ENCODE peak calls at places on chromosome 12, in six cellular contexts. D is endodermal cell, U is cardiac muscle cell, X is GM06990, R is uterus, F is GM23248. L is an unnamed sample.
A peak's percentile ranks its signal among the peaks of the same experiment; 100 is the strongest.

GRCh38 chr12:22684526-22685118 is 59.7 kb downstream of the ETNK1 start:
- DNase-seq in F (peak; percentile 67), U (peak; percentile 66), D (no peak), R (no peak), X (peak; percentile 31), L (peak; percentile 7)

GRCh38 chr12:102169922-102170698 is 27.5 kb downstream of the PMCH start:
- DNase-seq in X (no peak), R (no peak), U (peak; percentile 42), F (peak; percentile 49), D (no peak), L (peak; percentile 23)

GRCh38 chr12:116662612-116663144 is 75.2 kb downstream of the SPRING1 start:
- DNase-seq in X (no peak), U (no peak), D (peak; percentile 67), F (peak; percentile 26), R (no peak), L (peak; percentile 72)

GRCh38 chr12:90970471-90970870 is 15.5 kb upstream of the CCER1 start:
- DNase-seq in R (no peak), F (peak; percentile 11), D (no peak), X (no peak), U (no peak), L (no peak)

GRCh38 chr12:127463237-127463636 is 803.7 kb upstream of the TMEM132C start:
- DNase-seq in X (no peak), F (no peak), U (no peak), D (no peak), R (no peak), L (no peak)

GRCh38 chr12:75889214-75889613 is 142.4 kb downstream of the PHLDA1 start:
- DNase-seq in X (no peak), R (no peak), D (peak; percentile 77), F (no peak), U (no peak), L (no peak)

GRCh38 chr12:108837680-108838079 is 19.7 kb downstream of the SSH1 start:
- DNase-seq in X (no peak), D (no peak), R (no peak), F (no peak), U (no peak), L (no peak)

GRCh38 chr12:78684419-78684818 is 180.2 kb upstream of the SYT1 start:
- DNase-seq in R (no peak), X (no peak), U (no peak), D (no peak), F (no peak), L (no peak)

GRCh38 chr12:3088251-3088650 is 11.1 kb downstream of the TSPAN9 start:
- DNase-seq in D (peak; percentile 45), X (no peak), R (no peak), U (no peak), F (peak; percentile 42), L (no peak)

GRCh38 chr12:113214938-113215400 is 6.3 kb upstream of the TPCN1 start:
- DNase-seq in F (peak; percentile 99), R (peak; percentile 59), D (peak; percentile 49), X (peak; percentile 76), U (no peak), L (no peak)

GRCh38 chr12:52925717-52926595 is 21.1 kb upstream of the KRT8 start:
- DNase-seq in D (peak; percentile 75), X (no peak), U (no peak), R (no peak), F (peak; percentile 12), L (peak; percentile 56)

GRCh38 chr12:3089588-3089987 is 12.4 kb downstream of the TSPAN9 start:
- DNase-seq in R (no peak), X (no peak), F (no peak), D (no peak), U (no peak), L (no peak)

GRCh38 chr12:57149309-57149900 is 2.0 kb upstream of the LRP1-AS start:
- DNase-seq in U (no peak), D (no peak), R (peak; percentile 91), F (peak; percentile 93), X (no peak), L (no peak)

GRCh38 chr12:4499186-4499585 is 39.5 kb upstream of the RAD51AP1 start:
- DNase-seq in R (no peak), U (no peak), X (no peak), D (no peak), F (no peak), L (no peak)

GRCh38 chr12:29545102-29545467 is 47.6 kb upstream of the OVCH1 start:
- DNase-seq in F (no peak), R (no peak), X (peak; percentile 20), D (no peak), U (no peak), L (no peak)

GRCh38 chr12:90936230-90937005 is 18.6 kb downstream of the CCER1 start:
- DNase-seq in U (no peak), F (no peak), D (peak; percentile 62), R (no peak), X (no peak), L (no peak)

GRCh38 chr12:115598827-115599226 is 678.7 kb downstream of the MED13L start:
- DNase-seq in F (peak; percentile 57), U (no peak), R (no peak), D (no peak), X (no peak), L (no peak)

GRCh38 chr12:82708507-82708906 is 21.8 kb downstream of the TMTC2 start:
- DNase-seq in U (no peak), X (no peak), D (peak; percentile 76), F (peak; percentile 17), R (peak; percentile 67), L (peak; percentile 51)

GRCh38 chr12:571795-572531 is 91.3 kb downstream of the NINJ2 start:
- DNase-seq in R (no peak), F (peak; percentile 41), X (no peak), D (peak; percentile 66), U (no peak), L (no peak)

GRCh38 chr12:106205208-106206069 is 42.4 kb downstream of the CKAP4 start:
- DNase-seq in R (no peak), D (peak; percentile 67), X (no peak), U (no peak), F (peak; percentile 16), L (peak; percentile 27)

DNA sequence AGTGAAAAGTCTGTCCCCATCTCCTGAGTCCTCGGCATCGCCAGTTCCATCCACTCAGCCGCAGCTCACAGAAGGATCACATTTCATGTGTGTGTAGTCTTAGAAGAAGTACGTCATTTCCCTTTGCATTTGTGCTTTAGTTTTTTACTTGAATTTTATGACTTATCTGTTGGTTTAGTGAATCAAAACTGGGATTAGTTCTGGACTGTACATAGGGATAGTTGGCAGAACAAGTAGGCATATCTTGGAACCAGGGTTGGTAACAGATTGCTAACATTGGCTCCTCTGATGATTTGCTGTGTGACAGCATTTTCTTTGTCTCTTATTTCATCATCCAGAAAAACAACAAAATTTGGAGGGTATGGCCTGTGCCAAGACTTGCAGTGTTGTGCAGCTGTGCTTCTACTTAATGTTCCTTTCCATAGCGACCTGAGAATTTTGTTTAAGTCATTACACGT is 69.6 kb upstream of the AEBP2 start:
- DNase-seq in U (no peak), X (no peak), R (no peak), D (no peak), F (peak; percentile 70), L (no peak)
- H3K36me3 ChIP-seq in U (peaks cover 67% of the 10 kb centered on the region), X (no peaks in the 10 kb centered on the region), R (no peaks in the 10 kb centered on the region), D (peaks cover 64% of the 10 kb centered on the region), F (no peaks in the 10 kb centered on the region), L (peaks cover 16% of the 10 kb centered on the region)

GRCh38 chr12:122407208-122407607 is 15.3 kb downstream of the CLIP1 start:
- DNase-seq in R (no peak), F (no peak), D (no peak), X (no peak), U (no peak), L (no peak)

GRCh38 chr12:122403831-122404230 is 18.6 kb downstream of the CLIP1 start:
- DNase-seq in D (no peak), F (no peak), X (peak; percentile 64), R (no peak), U (no peak), L (no peak)

GRCh38 chr12:122402264-122402663 is 20.2 kb downstream of the CLIP1 start:
- DNase-seq in U (no peak), R (no peak), D (no peak), F (no peak), X (no peak), L (no peak)

GRCh38 chr12:122403115-122403770 is 19.2 kb downstream of the CLIP1 start:
- DNase-seq in D (no peak), X (no peak), U (no peak), R (no peak), F (no peak), L (no peak)

DNA sequence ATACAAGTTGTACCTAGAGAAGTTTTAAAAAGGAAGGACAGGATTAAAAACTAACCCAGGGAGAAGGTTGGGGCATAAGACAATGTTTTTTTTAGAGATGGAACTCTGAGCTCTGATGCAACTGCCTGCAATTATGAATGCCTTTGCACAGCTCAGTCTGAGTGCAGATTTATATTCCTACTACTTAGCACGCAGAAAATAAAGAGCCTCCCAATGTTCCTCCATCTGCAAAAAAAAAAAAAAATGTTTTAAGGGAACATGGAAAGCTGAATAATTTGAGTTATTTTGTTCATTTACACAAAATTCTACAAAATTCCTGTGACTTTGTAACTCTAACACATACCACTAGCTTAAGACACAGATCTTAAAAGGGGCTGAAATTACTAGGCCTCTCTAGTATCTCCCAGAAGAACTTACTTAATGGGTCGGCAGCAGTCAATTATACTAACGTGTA is 15.7 kb downstream of the CLIP1 start:
- DNase-seq in U (no peak), D (no peak), R (no peak), F (peak; percentile 82), X (no peak), L (no peak)
- H3K4me3 ChIP-seq in U (no peak overlapping the region), D (no peak overlapping the region), R (no peak overlapping the region), F (peak overlapping the region; percentile 10), X (no peak overlapping the region), L (no peak overlapping the region)

GRCh38 chr12:53981652-53982565 is 3.0 kb upstream of the HOXC10 start:
- DNase-seq in R (no peak), X (no peak), D (peak; percentile 68), F (no peak), U (no peak), L (peak; percentile 72)

GRCh38 chr12:53982616-53983579 is 2.0 kb upstream of the HOXC10 start:
- DNase-seq in D (no peak), U (no peak), F (no peak), X (no peak), R (no peak), L (no peak)

GRCh38 chr12:53985358-53985899 is 483 bp downstream of the HOXC10 start:
- DNase-seq in D (peak; percentile 80), X (no peak), U (no peak), R (no peak), F (peak; percentile 31), L (peak; percentile 72)

GRCh38 chr12:53984901-53985357 is at the start of gene HOXC10:
- DNase-seq in D (peak; percentile 97), F (peak; percentile 98), R (peak; percentile 95), X (peak; percentile 75), U (peak; percentile 88), L (peak; percentile 98)

GRCh38 chr12:53983580-53984572 is 1.1 kb upstream of the HOXC10 start:
- DNase-seq in D (peak; percentile 68), F (no peak), R (no peak), U (no peak), X (no peak), L (peak; percentile 66)
- H3K27me3 ChIP-seq in D (peaks cover 100% of the 10 kb centered on the region), F (peaks cover 94% of the 10 kb centered on the region), R (peaks cover 70% of the 10 kb centered on the region), U (peaks cover 100% of the 10 kb centered on the region), X (peaks cover 5% of the 10 kb centered on the region), L (peaks cover 98% of the 10 kb centered on the region)

DNA sequence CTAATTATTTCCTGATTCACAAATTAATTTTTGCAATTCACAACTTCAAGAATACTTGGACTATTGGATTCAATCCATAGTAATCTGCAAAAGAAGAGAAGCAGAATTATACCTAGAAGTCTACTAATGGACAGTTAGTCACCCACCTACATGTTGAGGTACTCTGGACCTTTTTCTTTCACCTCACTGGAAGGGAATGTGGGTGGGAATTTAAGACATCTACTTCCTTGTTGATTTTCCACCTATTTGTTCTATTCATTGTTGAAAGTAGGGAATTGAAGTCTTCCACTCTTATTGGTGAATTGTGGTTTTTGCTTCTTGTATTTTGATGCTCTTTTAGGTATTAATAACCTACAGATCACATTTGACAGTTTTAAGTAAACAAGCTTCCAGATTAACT is 11.0 kb downstream of the RESF1 start:
- DNase-seq in U (no peak), X (no peak), F (no peak), R (no peak), D (no peak), L (no peak)
- H3K36me3 ChIP-seq in U (peaks cover 33% of the 10 kb centered on the region), X (peaks cover 29% of the 10 kb centered on the region), F (no peaks in the 10 kb centered on the region), R (no peaks in the 10 kb centered on the region), D (peaks cover 78% of the 10 kb centered on the region), L (peaks cover 27% of the 10 kb centered on the region)